ENCODE peak calls at places on chromosomes 1 and 21, in four cellular contexts. One of them, this sample, is unnamed.

GRCh38 chr1:47487332-47487731 is 49.5 kb downstream of the FOXD2 start:
- DNase-seq in lung: no peak
- DNase-seq in H1: no peak
- DNase-seq in spleen: no peak
- DNase-seq in this sample: no peak

GRCh38 chr1:152029144-152029936 is 7.5 kb downstream of the S100A11 start:
- DNase-seq in spleen: no peak
- DNase-seq in H1: no peak
- DNase-seq in lung: no peak
- DNase-seq in this sample: no peak

GRCh38 chr1:200867018-200867811 is 5.6 kb upstream of the GPR25 start:
- DNase-seq in lung: no peak
- DNase-seq in spleen: no peak
- DNase-seq in H1: peak; percentile 44
- DNase-seq in this sample: no peak

GRCh38 chr1:64545118-64545916 is 75.4 kb downstream of the CACHD1 start:
- DNase-seq in spleen: no peak
- DNase-seq in H1: no peak
- DNase-seq in lung: no peak
- DNase-seq in this sample: no peak

GRCh38 chr1:220003585-220004299 is 42.6 kb downstream of the EPRS1 start:
- DNase-seq in H1: no peak
- DNase-seq in spleen: no peak
- DNase-seq in lung: no peak
- DNase-seq in this sample: no peak

GRCh38 chr1:46246548-46247432 is 773 bp upstream of the RAD54L start:
- DNase-seq in spleen: peak; percentile 90
- DNase-seq in H1: peak; percentile 87
- DNase-seq in lung: no peak
- DNase-seq in this sample: no peak

GRCh38 chr21:15730484-15731242 is 881 bp downstream of the USP25 start:
- DNase-seq in spleen: no peak
- DNase-seq in H1: no peak
- DNase-seq in lung: no peak
- DNase-seq in this sample: no peak

GRCh38 chr1:55288245-55288644 is 73.1 kb upstream of the USP24 start:
- DNase-seq in spleen: no peak
- DNase-seq in lung: no peak
- DNase-seq in H1: no peak
- DNase-seq in this sample: no peak

GRCh38 chr1:44678626-44679025 is 4.1 kb downstream of the ARMH1 start:
- DNase-seq in H1: no peak
- DNase-seq in spleen: peak; percentile 17
- DNase-seq in lung: no peak
- DNase-seq in this sample: no peak

GRCh38 chr1:75519626-75520025 is 91.3 kb downstream of the SLC44A5 start:
- DNase-seq in H1: no peak
- DNase-seq in lung: no peak
- DNase-seq in spleen: no peak
- DNase-seq in this sample: no peak

GRCh38 chr1:15525043-15525958 is 1.3 kb upstream of the CASP9 start:
- DNase-seq in spleen: no peak
- DNase-seq in lung: no peak
- DNase-seq in H1: no peak
- DNase-seq in this sample: no peak

GRCh38 chr21:42974832-42975820 is 764 bp downstream of the PKNOX1 start:
- DNase-seq in lung: peak; percentile 48
- DNase-seq in H1: no peak
- DNase-seq in spleen: peak; percentile 93
- DNase-seq in this sample: peak; percentile 73

GRCh38 chr1:230713915-230714764 is at the start of gene AGT:
- DNase-seq in H1: no peak
- DNase-seq in spleen: no peak
- DNase-seq in lung: peak; percentile 47
- DNase-seq in this sample: peak; percentile 94

GRCh38 chr1:172906778-172907592 is 143.8 kb downstream of the TNFSF18 start:
- DNase-seq in lung: no peak
- DNase-seq in spleen: no peak
- DNase-seq in H1: no peak
- DNase-seq in this sample: no peak

GRCh38 chr1:119510046-119510445 is 3.0 kb downstream of the HSD3B1 start:
- DNase-seq in H1: no peak
- DNase-seq in spleen: no peak
- DNase-seq in lung: no peak
- DNase-seq in this sample: no peak

GRCh38 chr1:40394456-40395172 is 21.1 kb downstream of the SMAP2 start:
- DNase-seq in H1: no peak
- DNase-seq in spleen: no peak
- DNase-seq in lung: no peak
- DNase-seq in this sample: no peak

GRCh38 chr21:44375686-44376320 is 22.4 kb downstream of the TRPM2 start:
- DNase-seq in H1: no peak
- DNase-seq in lung: no peak
- DNase-seq in spleen: no peak
- DNase-seq in this sample: no peak

GRCh38 chr1:166395729-166396128 is 228.9 kb upstream of the FAM78B start:
- DNase-seq in spleen: no peak
- DNase-seq in lung: no peak
- DNase-seq in H1: no peak
- DNase-seq in this sample: no peak

GRCh38 chr1:197918815-197919522 is 1.8 kb downstream of the LHX9 start:
- DNase-seq in lung: no peak
- DNase-seq in H1: peak; percentile 50
- DNase-seq in spleen: no peak
- DNase-seq in this sample: no peak

GRCh38 chr21:44816761-44817505 is 929 bp downstream of the SUMO3 start:
- DNase-seq in spleen: no peak
- DNase-seq in lung: no peak
- DNase-seq in H1: no peak
- DNase-seq in this sample: no peak

GRCh38 chr1:229373395-229373794 is 30.5 kb upstream of the CCSAP start:
- DNase-seq in H1: peak; percentile 20
- DNase-seq in spleen: no peak
- DNase-seq in lung: no peak
- DNase-seq in this sample: no peak

GRCh38 chr1:98452162-98452561 is 209.4 kb upstream of the SNX7 start:
- DNase-seq in lung: no peak
- DNase-seq in H1: no peak
- DNase-seq in spleen: no peak
- DNase-seq in this sample: no peak

GRCh38 chr1:11929849-11930248 is 3.6 kb upstream of the KIAA2013 start:
- DNase-seq in H1: no peak
- DNase-seq in lung: peak; percentile 48
- DNase-seq in spleen: no peak
- DNase-seq in this sample: peak; percentile 80

GRCh38 chr1:204307334-204307883 is 52.3 kb downstream of the PLEKHA6 start:
- DNase-seq in H1: peak; percentile 81
- DNase-seq in lung: peak; percentile 43
- DNase-seq in spleen: no peak
- DNase-seq in this sample: no peak

GRCh38 chr1:31572323-31573104 is 3.8 kb upstream of the TINAGL1 start:
- DNase-seq in lung: peak; percentile 58
- DNase-seq in spleen: no peak
- DNase-seq in H1: peak; percentile 11
- DNase-seq in this sample: no peak

GRCh38 chr21:39581414-39581813 is 31.3 kb upstream of the B3GALT5 start:
- DNase-seq in H1: no peak
- DNase-seq in spleen: no peak
- DNase-seq in lung: peak; percentile 7
- DNase-seq in this sample: no peak

GRCh38 chr1:232426801-232427200 is 203.1 kb downstream of the SIPA1L2 start:
- DNase-seq in H1: no peak
- DNase-seq in lung: no peak
- DNase-seq in spleen: no peak
- DNase-seq in this sample: no peak

GRCh38 chr1:206924549-206925115 is 2.9 kb upstream of the FCMR start:
- DNase-seq in spleen: peak; percentile 80
- DNase-seq in H1: no peak
- DNase-seq in lung: no peak
- DNase-seq in this sample: no peak

GRCh38 chr1:174939771-174940545 is 59.8 kb upstream of the CACYBP start:
- DNase-seq in lung: no peak
- DNase-seq in spleen: no peak
- DNase-seq in H1: no peak
- DNase-seq in this sample: no peak

GRCh38 chr21:29753216-29753615 is 186.6 kb downstream of the GRIK1 start:
- DNase-seq in spleen: no peak
- DNase-seq in H1: no peak
- DNase-seq in lung: no peak
- DNase-seq in this sample: no peak

GRCh38 chr1:198481661-198482060 is 58.8 kb downstream of the ATP6V1G3 start:
- DNase-seq in H1: no peak
- DNase-seq in lung: no peak
- DNase-seq in spleen: no peak
- DNase-seq in this sample: no peak

GRCh38 chr1:69191280-69191679 is 376.4 kb upstream of the LRRC7 start:
- DNase-seq in H1: no peak
- DNase-seq in lung: no peak
- DNase-seq in spleen: no peak
- DNase-seq in this sample: no peak

GRCh38 chr1:101150266-101150665 is 86.6 kb upstream of the S1PR1 start:
- DNase-seq in H1: no peak
- DNase-seq in lung: no peak
- DNase-seq in spleen: no peak
- DNase-seq in this sample: no peak

GRCh38 chr21:16541366-16541765 is 811.6 kb downstream of the USP25 start:
- DNase-seq in H1: no peak
- DNase-seq in spleen: no peak
- DNase-seq in lung: no peak
- DNase-seq in this sample: no peak

GRCh38 chr1:51423098-51423821 is 92.9 kb upstream of the TTC39A start:
- DNase-seq in lung: no peak
- DNase-seq in spleen: no peak
- DNase-seq in H1: no peak
- DNase-seq in this sample: no peak

GRCh38 chr1:51420867-51421627 is 90.7 kb upstream of the TTC39A start:
- DNase-seq in spleen: no peak
- DNase-seq in H1: no peak
- DNase-seq in lung: no peak
- DNase-seq in this sample: no peak

GRCh38 chr1:51421961-51422360 is 91.6 kb upstream of the TTC39A start:
- DNase-seq in spleen: no peak
- DNase-seq in H1: no peak
- DNase-seq in lung: no peak
- DNase-seq in this sample: no peak

GRCh38 chr1:51425273-51425672 is 93.8 kb downstream of the EPS15 start:
- DNase-seq in spleen: no peak
- DNase-seq in H1: no peak
- DNase-seq in lung: no peak
- DNase-seq in this sample: no peak

DNA sequence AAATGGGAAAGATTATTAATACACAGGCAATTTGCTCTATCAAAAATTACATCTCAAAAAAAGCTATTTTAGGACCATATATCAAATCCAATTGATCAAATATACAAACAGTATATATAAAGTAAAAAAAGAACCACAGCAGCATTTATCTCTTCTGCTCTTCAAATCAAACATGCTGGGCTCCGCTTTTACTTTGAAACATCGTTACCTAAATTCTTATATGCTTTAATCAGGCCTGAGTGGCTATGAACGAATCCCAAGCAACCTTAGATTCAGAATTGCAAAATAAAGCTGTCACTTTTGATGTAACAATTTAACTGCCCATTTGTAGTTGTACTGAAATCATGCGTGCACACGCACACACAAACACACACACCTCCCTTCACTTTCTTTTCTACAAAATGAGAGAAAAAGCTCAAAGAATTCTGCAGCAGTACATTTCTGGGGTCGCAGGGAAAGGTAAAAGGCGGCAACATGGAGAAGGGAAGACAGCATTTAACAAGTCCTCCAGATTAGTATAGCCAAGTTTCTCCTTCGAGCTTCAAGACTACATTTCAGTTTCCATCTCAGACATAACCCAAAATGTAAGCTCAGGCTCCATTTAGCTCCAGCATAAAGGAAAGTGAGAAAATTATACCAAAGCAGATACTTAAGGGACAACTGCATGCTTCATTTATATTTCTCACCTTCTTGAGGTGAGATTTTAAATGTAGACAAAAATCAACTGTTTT is 92.2 kb upstream of the TTC39A start:
- DNase-seq in lung: no peak
- DNase-seq in H1: no peak
- DNase-seq in spleen: no peak
- DNase-seq in this sample: no peak
- H3K4me1 ChIP-seq in lung: peaks cover 20% of the 10 kb centered on the region
- H3K4me1 ChIP-seq in H1: peaks cover 8% of the 10 kb centered on the region
- H3K4me1 ChIP-seq in spleen: peaks cover 11% of the 10 kb centered on the region
- H3K4me1 ChIP-seq in this sample: no peaks in the 10 kb centered on the region

GRCh38 chr1:180842890-180843289 is 69.8 kb upstream of the KIAA1614 start:
- DNase-seq in lung: no peak
- DNase-seq in spleen: no peak
- DNase-seq in H1: no peak
- DNase-seq in this sample: no peak

GRCh38 chr1:180845352-180845751 is 67.3 kb upstream of the KIAA1614 start:
- DNase-seq in H1: no peak
- DNase-seq in lung: no peak
- DNase-seq in spleen: no peak
- DNase-seq in this sample: no peak

GRCh38 chr1:180851995-180852887 is 60.5 kb upstream of the KIAA1614 start:
- DNase-seq in spleen: no peak
- DNase-seq in lung: no peak
- DNase-seq in H1: no peak
- DNase-seq in this sample: no peak

GRCh38 chr1:180849031-180849775 is 63.5 kb upstream of the KIAA1614 start:
- DNase-seq in H1: no peak
- DNase-seq in lung: no peak
- DNase-seq in spleen: no peak
- DNase-seq in this sample: peak; percentile 46

GRCh38 chr1:180848191-180848590 is 64.5 kb upstream of the KIAA1614 start:
- DNase-seq in H1: no peak
- DNase-seq in lung: no peak
- DNase-seq in spleen: no peak
- DNase-seq in this sample: no peak
- H3K4me1 ChIP-seq in H1: no peaks in the 10 kb centered on the region
- H3K4me1 ChIP-seq in lung: no peaks in the 10 kb centered on the region
- H3K4me1 ChIP-seq in spleen: peaks cover 4% of the 10 kb centered on the region
- H3K4me1 ChIP-seq in this sample: peaks cover 25% of the 10 kb centered on the region

DNA sequence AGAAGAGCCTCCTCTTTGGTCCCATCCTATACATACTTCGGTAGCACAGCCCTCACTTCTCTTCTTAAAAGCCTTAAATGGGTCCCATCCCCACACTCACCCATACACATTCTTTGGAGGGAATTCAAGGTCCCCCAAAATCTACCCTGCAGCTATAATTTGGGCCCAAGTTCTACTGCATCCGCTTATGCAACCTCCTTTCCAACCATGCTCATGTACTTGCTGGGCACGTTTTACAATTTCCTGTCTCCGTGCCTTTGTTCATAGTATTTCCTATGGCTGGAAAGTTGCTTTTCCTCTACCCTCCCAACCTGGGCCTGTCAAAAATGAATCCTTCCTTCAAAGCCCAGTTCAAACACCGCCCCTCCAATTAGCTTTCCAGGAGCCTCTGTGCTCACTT is 99.7 kb downstream of the SLC45A1 start:
- DNase-seq in spleen: no peak
- DNase-seq in lung: no peak
- DNase-seq in H1: no peak
- DNase-seq in this sample: no peak
- H3K4me1 ChIP-seq in spleen: peaks cover 79% of the 10 kb centered on the region
- H3K4me1 ChIP-seq in lung: peaks cover 28% of the 10 kb centered on the region
- H3K4me1 ChIP-seq in H1: peaks cover 16% of the 10 kb centered on the region
- H3K4me1 ChIP-seq in this sample: peaks cover 93% of the 10 kb centered on the region

GRCh38 chr1:33602271-33602670 is 129.8 kb downstream of the ZSCAN20 start:
- DNase-seq in H1: no peak
- DNase-seq in spleen: no peak
- DNase-seq in lung: no peak
- DNase-seq in this sample: no peak
- H3K4me1 ChIP-seq in H1: no peaks in the 10 kb centered on the region
- H3K4me1 ChIP-seq in spleen: no peaks in the 10 kb centered on the region
- H3K4me1 ChIP-seq in lung: no peaks in the 10 kb centered on the region
- H3K4me1 ChIP-seq in this sample: peaks cover 12% of the 10 kb centered on the region